ENCODE peak calls at places on chromosomes 7 and 10, in four cellular contexts. G is PC-3, J is AG09309, Q is GM12865. A is an unnamed sample.

GRCh38 chr10:44105643-44106042 is 279.3 kb downstream of the CXCL12 start:
- DNase-seq in G (no peak), J (no peak), Q (no peak), A (no peak)

GRCh38 chr7:156764016-156764669 is 123.6 kb downstream of the RNF32 start:
- DNase-seq in G (peak; percentile 70), J (peak; percentile 31), Q (no peak), A (no peak)

GRCh38 chr7:99036531-99037175 is 107.3 kb downstream of the SMURF1 start:
- DNase-seq in G (peak; percentile 19), J (no peak), Q (no peak), A (no peak)

GRCh38 chr10:49136525-49136924 is 2.7 kb upstream of the FAM170B start:
- DNase-seq in G (no peak), J (no peak), Q (no peak), A (no peak)

GRCh38 chr10:42866115-42866995 is 83.8 kb downstream of the BMS1 start:
- DNase-seq in G (peak; percentile 78), J (peak; percentile 5), Q (peak; percentile 37), A (peak; percentile 75)

GRCh38 chr10:15571570-15571969 is 148.2 kb downstream of the ITGA8 start:
- DNase-seq in G (no peak), J (no peak), Q (no peak), A (no peak)

GRCh38 chr7:148336411-148336810 is 254.2 kb upstream of the C7orf33 start:
- DNase-seq in G (peak; percentile 56), J (no peak), Q (no peak), A (no peak)

GRCh38 chr10:90398551-90398950 is 459.3 kb downstream of the HTR7 start:
- DNase-seq in G (no peak), J (no peak), Q (no peak), A (no peak)

GRCh38 chr10:96978621-96979154 is 146.6 kb downstream of the LCOR start:
- DNase-seq in G (no peak), J (no peak), Q (peak; percentile 81), A (peak; percentile 67)

GRCh38 chr10:95333997-95334792 is 43.4 kb upstream of the PDLIM1 start:
- DNase-seq in G (peak; percentile 94), J (peak; percentile 46), Q (no peak), A (no peak)

GRCh38 chr7:159093351-159093971 is 51.2 kb downstream of the VIPR2 start:
- DNase-seq in G (no peak), J (no peak), Q (no peak), A (no peak)

GRCh38 chr7:116285252-116285651 is 74.9 kb downstream of the TES start:
- DNase-seq in G (no peak), J (no peak), Q (no peak), A (no peak)

DNA sequence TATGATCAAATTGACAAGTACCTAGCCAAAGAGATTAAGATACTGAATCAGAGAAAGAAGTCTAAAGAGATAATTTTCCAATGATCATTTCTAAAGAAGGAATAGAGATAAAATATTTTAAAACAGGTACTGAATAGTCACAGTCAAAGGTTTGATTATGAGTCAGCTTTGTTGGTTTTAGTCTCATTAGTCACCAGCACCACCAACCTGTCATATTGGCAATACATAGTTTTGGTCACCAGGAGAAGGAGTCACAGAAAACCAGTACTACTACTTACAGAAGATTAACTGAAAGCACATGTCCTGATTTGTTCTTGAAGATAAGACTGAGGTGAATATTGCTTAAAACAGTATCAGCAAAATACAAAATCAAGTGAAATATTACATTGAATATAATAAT is 34.6 kb downstream of the ZEB1 start:
- DNase-seq in G (peak; percentile 88), J (peak; percentile 16), Q (peak; percentile 86), A (peak; percentile 61)
- TF ChIP-seq CTCF in G (peak; percentile 27), J (peak; percentile 13), Q (peak; percentile 11), A (peak; percentile 32)

GRCh38 chr10:65358565-65358964 is 1567.3 kb upstream of the LRRTM3 start:
- DNase-seq in G (peak; percentile 76), J (no peak), Q (peak; percentile 18), A (no peak)
- TF ChIP-seq CTCF in G (peak; percentile 96), J (no peak), Q (peak; percentile 32), A (peak; percentile 38)

GRCh38 chr7:122290476-122290875 is 14.1 kb downstream of the FEZF1 start:
- DNase-seq in G (no peak), J (no peak), Q (no peak), A (no peak)
- TF ChIP-seq CTCF in G (no peak), J (no peak), Q (no peak), A (no peak)

DNA sequence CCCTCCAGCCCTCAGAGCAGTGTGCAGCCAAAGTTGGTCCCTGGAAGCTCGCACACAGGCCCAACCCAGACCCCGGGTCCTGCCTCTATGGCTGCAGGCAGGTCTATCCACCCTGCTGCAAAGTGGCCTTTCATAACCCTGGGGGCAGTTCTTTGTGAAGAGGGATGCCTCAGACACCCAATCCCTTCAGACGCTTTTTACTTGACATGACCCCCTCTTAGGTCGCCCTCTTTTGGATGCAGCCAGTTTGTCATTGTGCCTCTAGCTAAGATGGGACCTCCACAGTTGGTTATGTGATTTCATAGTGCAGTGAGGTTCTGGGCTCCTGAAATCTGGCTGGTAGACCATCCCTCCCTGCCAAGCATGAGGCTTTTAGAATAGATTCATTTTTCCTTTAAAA is 27.3 kb downstream of the SMKR1 start:
- DNase-seq in G (no peak), J (no peak), Q (peak; percentile 6), A (no peak)
- TF ChIP-seq CTCF in G (no peak), J (no peak), Q (no peak), A (no peak)

A was measured in GM13977.